ENCODE peak calls at places on chromosome 15, in nine cellular contexts. C is bronchial epithelial cell, W is fibroblast of pulmonary artery, L is AG09309, O is RWPE1, R is PC-9, G is GM12865, K is endodermal cell, V is OCI-LY7. S is an unnamed sample.

GRCh38 chr15:93029613-93030429 is 59.2 kb downstream of the RGMA start:
- DNase-seq in R (no peak), G (no peak), V (no peak), O (no peak), C (peak; percentile 60), K (peak; percentile 68), L (no peak), W (peak; percentile 29), S (peak; percentile 78)

GRCh38 chr15:74901612-74902063 is 5.0 kb downstream of the FAM219B start:
- DNase-seq in K (peak; percentile 82), G (peak; percentile 70), L (no peak), V (peak; percentile 72), R (peak; percentile 71), W (peak; percentile 67), C (peak; percentile 43), O (peak; percentile 82), S (peak; percentile 65)

GRCh38 chr15:101490408-101490891 is 943 bp upstream of the PCSK6 start:
- DNase-seq in C (no peak), R (no peak), V (no peak), G (no peak), O (no peak), L (no peak), K (peak; percentile 24), W (no peak), S (no peak)

GRCh38 chr15:82186748-82187415 is 75.7 kb downstream of the EFL1 start:
- DNase-seq in C (no peak), L (no peak), O (no peak), W (no peak), V (no peak), R (no peak), K (no peak), G (peak; percentile 50), S (no peak)

GRCh38 chr15:62362608-62363007 is 197.5 kb upstream of the C2CD4B start:
- DNase-seq in R (no peak), W (peak; percentile 72), V (no peak), L (peak; percentile 71), O (no peak), G (no peak), C (no peak), K (no peak), S (peak; percentile 53)

GRCh38 chr15:74995779-74996765 is 709 bp downstream of the SCAMP5 start:
- DNase-seq in G (no peak), K (peak; percentile 78), R (no peak), C (no peak), W (no peak), V (no peak), L (no peak), O (no peak), S (no peak)

GRCh38 chr15:77144028-77144427 is 73.1 kb upstream of the TSPAN3 start:
- DNase-seq in V (no peak), O (no peak), R (no peak), W (peak; percentile 71), G (no peak), K (no peak), C (peak; percentile 42), L (peak; percentile 20), S (no peak)

GRCh38 chr15:40291088-40291574 is 8.3 kb upstream of the ANKRD63 start:
- DNase-seq in R (peak; percentile 59), C (peak; percentile 43), W (peak; percentile 53), K (peak; percentile 87), L (no peak), O (peak; percentile 71), G (no peak), V (no peak), S (peak; percentile 63)

GRCh38 chr15:55742498-55742926 is 440 bp downstream of the PRTG start:
- DNase-seq in L (no peak), C (no peak), W (peak; percentile 27), G (peak; percentile 9), R (peak; percentile 27), V (no peak), K (no peak), O (no peak), S (peak; percentile 35)

GRCh38 chr15:39593071-39594055 is 12.5 kb downstream of the THBS1 start:
- DNase-seq in W (peak; percentile 51), L (peak; percentile 60), V (no peak), C (peak; percentile 12), G (no peak), O (no peak), R (no peak), K (no peak), S (no peak)

GRCh38 chr15:37101634-37102314 is 1.4 kb upstream of the MEIS2 start:
- DNase-seq in K (peak; percentile 91), L (no peak), V (peak; percentile 81), W (peak; percentile 86), R (peak; percentile 78), C (no peak), O (peak; percentile 53), G (peak; percentile 83), S (peak; percentile 73)

GRCh38 chr15:78264304-78265136 is at the start of gene DNAJA4:
- DNase-seq in W (peak; percentile 38), G (peak; percentile 75), V (no peak), K (peak; percentile 74), C (no peak), L (no peak), R (no peak), O (no peak), S (no peak)

GRCh38 chr15:73593278-73594074 is 39.7 kb downstream of the NPTN start:
- DNase-seq in W (peak; percentile 67), L (no peak), R (no peak), C (no peak), V (no peak), K (no peak), O (no peak), G (no peak), S (no peak)

GRCh38 chr15:68578175-68578959 is 426 bp upstream of the CORO2B start:
- DNase-seq in L (peak; percentile 10), R (peak; percentile 50), W (peak; percentile 65), V (peak; percentile 76), K (peak; percentile 84), C (no peak), G (no peak), O (peak; percentile 32), S (peak; percentile 39)

GRCh38 chr15:84747423-84748273 is 744 bp upstream of the ZNF592 start:
- DNase-seq in O (peak; percentile 68), R (peak; percentile 72), L (no peak), W (peak; percentile 68), C (peak; percentile 73), G (peak; percentile 86), K (peak; percentile 93), V (peak; percentile 84), S (peak; percentile 60)

DNA sequence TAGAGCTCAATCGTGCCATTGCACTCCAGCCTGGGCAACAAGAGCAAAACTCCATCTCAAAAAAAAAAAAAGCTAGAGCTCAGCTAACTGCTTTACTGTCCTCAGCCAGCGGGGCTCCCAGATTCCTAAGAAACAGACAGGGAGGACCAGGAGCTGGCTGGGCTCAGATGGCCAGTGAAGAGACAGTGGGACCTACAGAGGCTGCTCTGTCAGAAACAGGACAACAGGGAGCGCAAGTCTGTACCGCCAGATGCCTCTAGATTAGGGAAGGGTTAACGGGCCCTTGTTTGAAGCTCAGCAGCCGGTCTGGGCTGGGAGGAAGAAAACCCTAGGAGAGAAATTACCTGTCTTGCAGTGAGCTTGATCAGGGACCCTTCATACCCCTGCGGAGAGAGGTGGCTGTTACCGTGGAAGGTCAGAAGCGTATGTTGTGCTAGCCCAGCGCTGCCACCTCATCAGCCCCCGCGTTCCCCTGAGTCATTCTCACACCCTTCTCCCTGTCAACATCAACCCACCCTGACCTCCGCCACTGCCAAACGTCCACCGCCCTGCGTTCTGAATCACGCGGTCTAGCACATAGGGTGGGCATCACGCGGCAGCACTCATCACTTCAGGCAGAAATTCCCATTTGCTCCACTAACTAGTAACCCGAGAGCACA is 25.3 kb downstream of the RBPMS2 start:
- DNase-seq in G (no peak), K (peak; percentile 92), V (no peak), O (no peak), L (no peak), R (peak; percentile 5), W (peak; percentile 39), C (peak; percentile 5), S (no peak)
- TF ChIP-seq CTCF in G (no peak), K (peak; percentile 71), V (no peak), O (no peak), L (no peak), R (no peak), W (peak; percentile 23), C (no peak), S (no peak)

DNA sequence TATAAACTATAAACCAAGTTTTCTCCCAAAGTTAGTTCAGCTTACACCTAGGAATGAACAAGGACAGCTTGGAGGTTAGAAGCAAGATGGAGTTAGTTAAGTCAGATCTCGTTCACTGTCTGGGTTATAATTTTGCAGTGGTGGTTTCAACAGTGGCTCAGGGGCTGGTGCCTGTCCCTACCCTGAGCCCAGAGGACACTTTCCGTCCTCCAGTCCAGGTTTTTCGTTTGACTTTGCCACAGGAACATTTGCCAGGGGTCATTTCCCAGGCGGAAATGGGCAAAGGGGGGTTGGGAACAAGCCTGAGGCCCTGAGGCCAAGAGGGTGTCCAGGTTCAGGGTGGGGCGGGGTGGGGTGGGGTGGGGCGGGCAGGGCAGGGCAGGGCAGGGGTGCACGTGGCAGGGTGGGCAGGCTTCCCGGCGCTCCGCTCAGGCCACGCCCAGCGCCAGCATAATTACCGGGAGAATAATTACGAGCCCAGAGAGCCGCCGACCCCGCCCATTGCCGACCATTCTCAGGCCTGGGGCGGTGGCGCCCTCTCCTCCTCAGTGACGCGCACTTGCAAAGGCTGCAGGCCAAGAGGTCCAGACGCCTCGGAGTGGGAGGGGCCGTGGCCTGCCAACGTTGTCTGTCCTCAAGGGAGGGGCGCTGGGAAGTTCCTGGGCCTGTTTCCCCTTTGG is 70.4 kb downstream of the KLF13 start:
- DNase-seq in O (peak; percentile 91), L (no peak), R (peak; percentile 40), W (peak; percentile 78), C (peak; percentile 75), K (peak; percentile 98), V (peak; percentile 82), G (no peak), S (peak; percentile 96)
- TF ChIP-seq CTCF in O (no peak), L (no peak), R (no peak), W (no peak), C (no peak), K (peak; percentile 26), V (peak; percentile 51), G (no peak), S (no peak)

GRCh38 chr15:89423981-89424380 is 72.4 kb downstream of the RHCG start:
- DNase-seq in K (peak; percentile 80), G (no peak), W (no peak), C (no peak), O (no peak), L (no peak), R (no peak), V (no peak), S (no peak)
- TF ChIP-seq CTCF in K (peak; percentile 52), G (no peak), W (no peak), C (no peak), O (no peak), L (no peak), R (no peak), V (peak; percentile 15), S (no peak)

GRCh38 chr15:51870774-51871173 is 41.3 kb downstream of the TMOD3 start:
- DNase-seq in R (no peak), V (no peak), K (no peak), W (no peak), O (no peak), G (no peak), L (no peak), C (no peak), S (no peak)
- TF ChIP-seq CTCF in R (no peak), V (no peak), K (no peak), W (no peak), O (no peak), G (no peak), L (no peak), C (no peak), S (no peak)

S was measured in MCF 10A.